ENCODE peak calls at places on chromosomes 2 and 18, in eight cellular contexts. P is WTC11, W is neural crest cell, F is SK-N-SH, A is colonic mucosa, Z is endothelial cell, J is chondrocyte, B is foreskin keratinocyte. C is an unnamed sample.
A peak's percentile ranks its signal among the peaks of the same experiment; 100 is the strongest.

GRCh38 chr2:29130295-29130694 is 15.1 kb downstream of the CLIP4 start:
- DNase-seq in B (peak; percentile 72), A (no peak), P (no peak), Z (no peak), W (no peak), F (no peak), J (no peak), C (peak; percentile 66)

GRCh38 chr2:235005603-235006259 is 53.9 kb downstream of the SH3BP4 start:
- DNase-seq in A (peak; percentile 68), B (no peak), F (peak; percentile 70), Z (peak; percentile 65), J (no peak), W (peak; percentile 28), P (peak; percentile 79), C (no peak)

GRCh38 chr18:48843162-48843561 is 107.6 kb downstream of the SMAD7 start:
- DNase-seq in J (peak; percentile 63), W (no peak), F (no peak), B (no peak), A (no peak), Z (no peak), P (no peak), C (no peak)

GRCh38 chr2:27154481-27154880 is 5.7 kb downstream of the TCF23 start:
- DNase-seq in J (no peak), B (no peak), F (no peak), A (no peak), W (no peak), Z (no peak), P (no peak), C (no peak)

GRCh38 chr2:71347517-71347916 is 15.9 kb downstream of the ZNF638 start:
- DNase-seq in A (no peak), W (no peak), P (no peak), J (no peak), Z (peak; percentile 20), B (no peak), F (no peak), C (no peak)

GRCh38 chr18:26488417-26489009 is 59.8 kb downstream of the KCTD1 start:
- DNase-seq in B (peak; percentile 74), Z (no peak), W (no peak), P (no peak), F (no peak), A (no peak), J (no peak), C (no peak)

GRCh38 chr18:73947180-73947989 is 200.2 kb downstream of the FBXO15 start:
- DNase-seq in B (no peak), P (no peak), J (no peak), W (no peak), Z (no peak), F (no peak), A (no peak), C (no peak)

GRCh38 chr2:98404556-98405250 is 40.0 kb upstream of the INPP4A start:
- DNase-seq in B (no peak), Z (no peak), P (no peak), A (no peak), J (no peak), W (no peak), F (no peak), C (no peak)

GRCh38 chr18:22641973-22642372 is 224.3 kb upstream of the CTAGE1 start:
- DNase-seq in B (no peak), F (no peak), J (no peak), A (no peak), Z (no peak), W (no peak), P (no peak), C (no peak)

GRCh38 chr2:13113016-13113415 is 396.3 kb downstream of the TRIB2 start:
- DNase-seq in P (no peak), W (no peak), B (no peak), A (no peak), Z (no peak), J (no peak), F (no peak), C (no peak)

GRCh38 chr2:168179592-168179991 is 67.8 kb downstream of the STK39 start:
- DNase-seq in P (no peak), Z (no peak), J (no peak), A (no peak), W (no peak), F (no peak), B (no peak), C (no peak)

GRCh38 chr2:62406573-62407043 is 99.4 kb downstream of the TMEM17 start:
- DNase-seq in A (no peak), P (no peak), F (no peak), Z (no peak), W (no peak), J (no peak), B (no peak), C (peak; percentile 55)

GRCh38 chr2:15599994-15600393 is 8.3 kb downstream of the DDX1 start:
- DNase-seq in P (no peak), Z (no peak), J (no peak), F (no peak), A (no peak), B (no peak), W (no peak), C (no peak)

GRCh38 chr2:71602581-71602980 is 149.2 kb downstream of the DYSF start:
- DNase-seq in P (peak; percentile 4), W (no peak), A (no peak), B (no peak), J (peak; percentile 52), F (no peak), Z (no peak), C (no peak)

GRCh38 chr2:18987021-18987420 is 371.4 kb downstream of the OSR1 start:
- DNase-seq in W (no peak), B (no peak), A (no peak), Z (no peak), P (no peak), J (no peak), F (no peak), C (no peak)

GRCh38 chr2:18986046-18986445 is 372.4 kb downstream of the OSR1 start:
- DNase-seq in A (no peak), Z (no peak), W (no peak), F (no peak), J (no peak), B (no peak), P (no peak), C (no peak)

GRCh38 chr2:18988557-18989232 is 369.7 kb downstream of the OSR1 start:
- DNase-seq in B (no peak), W (no peak), F (no peak), J (no peak), Z (no peak), A (no peak), P (no peak), C (no peak)

GRCh38 chr2:18991177-18992168 is 366.9 kb downstream of the OSR1 start:
- DNase-seq in A (peak; percentile 34), Z (no peak), F (no peak), P (no peak), B (peak; percentile 39), W (no peak), J (no peak), C (no peak)

GRCh38 chr2:18987592-18988073 is 370.8 kb downstream of the OSR1 start:
- DNase-seq in A (peak; percentile 69), P (no peak), B (peak; percentile 68), W (no peak), F (no peak), Z (no peak), J (no peak), C (no peak)
- TF ChIP-seq CTCF in A (no peak), P (no peak), B (peak; percentile 72), W (no peak), F (peak; percentile 58), Z (no peak), J (peak; percentile 78), C (no peak)

DNA sequence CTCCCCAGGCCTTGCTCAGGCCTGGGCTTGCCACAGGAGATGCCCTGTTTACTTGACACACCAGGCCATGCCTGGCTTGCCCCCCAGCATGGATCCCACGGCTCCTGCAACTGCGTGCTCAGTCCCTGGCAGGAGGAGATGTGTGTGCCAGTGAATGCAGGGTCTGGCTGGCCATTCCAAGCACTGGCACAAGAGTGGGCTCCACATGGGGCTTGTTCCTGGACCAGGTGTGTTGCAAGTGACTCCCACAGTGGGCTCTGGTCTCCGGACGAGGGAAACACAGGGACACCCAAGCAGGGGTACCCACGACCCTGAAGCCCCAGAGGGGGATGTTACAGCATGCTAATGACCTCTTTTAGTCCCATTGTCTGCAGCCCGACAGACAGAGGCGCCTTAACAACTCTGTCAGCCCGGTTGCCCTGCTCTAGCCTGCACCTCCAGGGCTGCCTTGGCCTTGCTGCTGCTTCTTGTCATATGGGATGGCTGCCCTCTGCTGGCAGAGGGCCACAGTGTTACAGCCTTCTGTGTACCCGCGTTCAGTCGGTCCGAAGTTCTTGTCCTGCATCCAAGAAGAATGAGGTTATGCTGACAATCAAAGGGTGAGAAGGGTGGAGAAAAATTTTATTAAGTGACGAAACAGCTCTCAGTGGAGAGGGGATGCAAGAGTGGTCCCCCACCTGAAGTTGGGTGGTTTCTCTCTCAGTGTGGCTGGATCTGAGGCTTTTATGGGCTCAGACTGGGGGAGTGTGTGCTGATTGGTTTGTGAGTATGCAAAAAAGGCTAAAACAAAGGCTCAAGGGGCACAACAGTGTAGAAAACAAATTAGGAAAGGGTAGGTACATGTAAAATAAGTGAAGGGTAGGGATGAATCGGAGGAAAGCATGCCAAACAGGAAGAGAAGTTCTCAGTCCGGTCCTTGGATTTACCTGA is 180.4 kb downstream of the MBD5 start:
- DNase-seq in J (peak; percentile 77), Z (peak; percentile 39), W (peak; percentile 34), B (peak; percentile 5), F (peak; percentile 22), A (peak; percentile 28), P (peak; percentile 87), C (peak; percentile 75)
- TF ChIP-seq CTCF in J (peak; percentile 83), Z (no peak), W (peak; percentile 68), B (peak; percentile 68), F (peak; percentile 37), A (peak; percentile 47), P (peak; percentile 60), C (peak; percentile 46)

GRCh38 chr2:175744000-175744399 is 258.1 kb downstream of the LNPK start:
- DNase-seq in Z (no peak), B (no peak), F (no peak), P (no peak), W (no peak), J (no peak), A (no peak), C (no peak)

GRCh38 chr2:175741164-175741563 is 260.9 kb downstream of the LNPK start:
- DNase-seq in P (no peak), A (no peak), Z (no peak), F (no peak), W (no peak), B (no peak), J (no peak), C (no peak)

GRCh38 chr2:175745911-175746310 is 256.2 kb downstream of the LNPK start:
- DNase-seq in J (no peak), Z (no peak), F (no peak), A (no peak), P (no peak), W (no peak), B (no peak), C (no peak)

GRCh38 chr2:175743020-175743419 is 259.0 kb downstream of the LNPK start:
- DNase-seq in W (no peak), F (no peak), B (no peak), Z (no peak), P (no peak), J (no peak), A (no peak), C (no peak)

GRCh38 chr2:175742367-175742766 is 259.7 kb downstream of the LNPK start:
- DNase-seq in F (no peak), Z (no peak), B (peak; percentile 85), A (no peak), P (no peak), W (no peak), J (no peak), C (no peak)
- TF ChIP-seq CTCF in F (no peak), Z (no peak), B (no peak), A (no peak), P (no peak), W (no peak), J (no peak), C (no peak)

GRCh38 chr2:73987109-73987947 is 2.6 kb downstream of the TET3 start:
- DNase-seq in W (peak; percentile 14), J (no peak), A (peak; percentile 67), B (no peak), Z (no peak), F (peak; percentile 62), P (no peak), C (peak; percentile 69)
- TF ChIP-seq CTCF in W (no peak), J (peak; percentile 62), A (peak; percentile 24), B (peak; percentile 67), Z (no peak), F (peak; percentile 45), P (no peak), C (peak; percentile 15)

C was measured in GM12865.